ENCODE peak calls at places on chromosome 22, in four cellular contexts. F is AG08396, Y is dorsolateral prefrontal cortex, M is right lobe of liver. N is an unnamed sample.
A peak's percentile ranks its signal among the peaks of the same experiment; 100 is the strongest.

GRCh38 chr22:38415046-38415445 is 40.0 kb downstream of the KCNJ4 start:
- DNase-seq in F (no peak), M (no peak), Y (peak; percentile 14), N (peak; percentile 51)

GRCh38 chr22:36741968-36742367 is 34.0 kb downstream of the IFT27 start:
- DNase-seq in F (no peak), M (no peak), Y (no peak), N (no peak)

GRCh38 chr22:28395920-28396447 is 283.7 kb downstream of the TTC28 start:
- DNase-seq in F (peak; percentile 46), M (no peak), Y (no peak), N (no peak)

GRCh38 chr22:50622723-50623327 is 5.1 kb downstream of the ARSA start:
- DNase-seq in M (peak; percentile 78), Y (no peak), F (no peak), N (peak; percentile 71)

GRCh38 chr22:37675930-37676571 is 615 bp downstream of the LGALS1 start:
- DNase-seq in F (no peak), M (peak; percentile 77), Y (no peak), N (no peak)

GRCh38 chr22:36807627-36808026 is 9.2 kb downstream of the PVALB start:
- DNase-seq in M (no peak), F (no peak), Y (no peak), N (peak; percentile 4)

GRCh38 chr22:39246690-39247332 is 2.0 kb upstream of the PDGFB start:
- DNase-seq in M (no peak), F (no peak), Y (no peak), N (peak; percentile 70)

GRCh38 chr22:25359601-25360261 is 140.3 kb downstream of the CRYBB2 start:
- DNase-seq in Y (peak; percentile 30), F (no peak), M (no peak), N (no peak)

GRCh38 chr22:27636716-27637503 is 164.6 kb downstream of the MN1 start:
- DNase-seq in F (no peak), Y (no peak), M (no peak), N (peak; percentile 44)

GRCh38 chr22:45594123-45594941 is 77.3 kb upstream of the ATXN10 start:
- DNase-seq in M (no peak), Y (no peak), F (no peak), N (peak; percentile 2)

GRCh38 chr22:20803696-20804324 is 29.9 kb downstream of the SERPIND1 start:
- DNase-seq in Y (peak; percentile 72), M (peak; percentile 54), F (peak; percentile 51), N (peak; percentile 95)

GRCh38 chr22:28939394-28939793 is 56.0 kb downstream of the ZNRF3 start:
- DNase-seq in Y (no peak), M (no peak), F (no peak), N (no peak)

GRCh38 chr22:37968452-37969251 is 15.2 kb downstream of the POLR2F start:
- DNase-seq in M (no peak), Y (peak; percentile 74), F (no peak), N (peak; percentile 52)

GRCh38 chr22:27327981-27328721 is 473.4 kb downstream of the MN1 start:
- DNase-seq in M (no peak), Y (no peak), F (no peak), N (no peak)

GRCh38 chr22:20239951-20240773 is 28.0 kb downstream of the RTN4R start:
- DNase-seq in F (no peak), M (no peak), Y (peak; percentile 77), N (peak; percentile 56)

GRCh38 chr22:26667140-26667539 is 9.8 kb downstream of the MIAT start:
- DNase-seq in Y (no peak), M (no peak), F (no peak), N (no peak)

GRCh38 chr22:48752451-48753380 is 1075.0 kb downstream of the BRD1 start:
- DNase-seq in Y (peak; percentile 20), M (no peak), F (no peak), N (no peak)

GRCh38 chr22:24937114-24937513 is 9.4 kb downstream of the LHFPL7 start:
- DNase-seq in Y (no peak), F (peak; percentile 24), M (no peak), N (no peak)

GRCh38 chr22:43432883-43433415 is 21.1 kb downstream of the MPPED1 start:
- DNase-seq in F (no peak), Y (no peak), M (no peak), N (peak; percentile 63)

GRCh38 chr22:50148991-50149721 is 21.4 kb upstream of the PANX2 start:
- DNase-seq in Y (no peak), F (peak; percentile 61), M (peak; percentile 70), N (no peak)

GRCh38 chr22:50701076-50701419 is 28.4 kb downstream of the SHANK3 start:
- DNase-seq in F (no peak), M (no peak), Y (peak; percentile 27), N (peak; percentile 9)

GRCh38 chr22:42173183-42173926 is 42.7 kb upstream of the CYP2D6 start:
- DNase-seq in M (peak; percentile 39), Y (no peak), F (no peak), N (no peak)

GRCh38 chr22:46072030-46072881 is 78.1 kb upstream of the PPARA start:
- DNase-seq in F (no peak), Y (peak; percentile 44), M (peak; percentile 88), N (peak; percentile 30)

GRCh38 chr22:50143096-50143495 is 27.4 kb upstream of the PANX2 start:
- DNase-seq in Y (no peak), M (no peak), F (no peak), N (no peak)

GRCh38 chr22:25630446-25630845 is 66.0 kb downstream of the GRK3 start:
- DNase-seq in F (no peak), Y (no peak), M (no peak), N (no peak)

GRCh38 chr22:23829845-23830372 is 8.9 kb downstream of the DERL3 start:
- DNase-seq in F (peak; percentile 41), M (no peak), Y (no peak), N (no peak)

GRCh38 chr22:50435701-50436115 is 39.1 kb downstream of the SBF1 start:
- DNase-seq in Y (no peak), M (no peak), F (no peak), N (no peak)

GRCh38 chr22:48112687-48113521 is 1350.5 kb downstream of the TBC1D22A start:
- DNase-seq in M (no peak), F (no peak), Y (no peak), N (no peak)

GRCh38 chr22:49561338-49561737 is 266.3 kb downstream of the BRD1 start:
- DNase-seq in M (no peak), Y (no peak), F (no peak), N (no peak)

N was measured in posterior cingulate gyrus.